ENCODE peak calls at places on chromosomes 2 and 18, in four cellular contexts. H is K562, Y is HL-60, E is GM12878. I is an unnamed sample.

GRCh38 chr2:101617786-101618185 is 79.7 kb upstream of the MAP4K4 start:
- DNase-seq in H (no peak), Y (no peak), E (no peak), I (no peak)

GRCh38 chr2:239380831-239381708 is 19.8 kb downstream of the HDAC4 start:
- DNase-seq in H (no peak), Y (no peak), E (peak), I (no peak)

GRCh38 chr2:10414591-10414990 is 33.5 kb downstream of the ODC1 start:
- DNase-seq in H (no peak), Y (no peak), E (no peak), I (no peak)

GRCh38 chr2:12844511-12844910 is 127.8 kb downstream of the TRIB2 start:
- DNase-seq in H (no peak), Y (no peak), E (no peak), I (no peak)

GRCh38 chr2:44980786-44981713 is 28.2 kb downstream of the SIX2 start:
- DNase-seq in H (no peak), Y (no peak), E (no peak), I (no peak)

GRCh38 chr2:121877366-121877765 is 121.9 kb downstream of the TSN start:
- DNase-seq in H (no peak), Y (no peak), E (no peak), I (no peak)

GRCh38 chr18:29161429-29161828 is 984.5 kb upstream of the CDH2 start:
- DNase-seq in H (no peak), Y (no peak), E (no peak), I (no peak)

GRCh38 chr2:63861220-63861822 is 19.6 kb downstream of the UGP2 start:
- DNase-seq in H (peak), Y (peak), E (no peak), I (no peak)

GRCh38 chr18:62339106-62339988 is 14.2 kb downstream of the TNFRSF11A start:
- DNase-seq in H (peak), Y (no peak), E (no peak), I (no peak)

GRCh38 chr18:48623468-48624220 is 84.8 kb downstream of the CTIF start:
- DNase-seq in H (peak), Y (no peak), E (no peak), I (no peak)

GRCh38 chr2:213122730-213123129 is 28.7 kb downstream of the IKZF2 start:
- DNase-seq in H (no peak), Y (no peak), E (no peak), I (no peak)

DNA sequence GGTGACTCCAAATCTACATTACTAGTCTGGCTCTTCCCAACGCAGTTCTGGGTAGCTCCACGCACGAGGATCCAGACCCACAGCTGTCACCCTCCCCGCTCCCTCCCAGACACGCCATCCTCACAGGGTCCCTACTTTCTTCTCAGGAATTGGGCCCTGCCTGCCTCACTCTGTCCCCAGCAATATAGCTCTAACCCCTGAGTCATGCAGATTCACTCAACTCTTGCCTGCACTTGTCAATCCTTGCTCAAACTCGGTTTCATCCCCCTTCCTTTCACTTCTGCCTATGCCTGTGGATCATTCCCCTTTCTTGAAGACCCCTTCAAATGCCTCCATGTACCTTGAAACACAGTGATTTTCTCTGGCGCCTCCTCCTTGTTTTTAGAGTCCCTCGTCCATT is 5.0 kb downstream of the ST8SIA5 start:
- DNase-seq in H (no peak), Y (no peak), E (no peak), I (no peak)
- TF ChIP-seq SPI1 in H (no peak), Y (no peak), E (no peak), I (no peak)

GRCh38 chr2:62477573-62477972 is 28.4 kb downstream of the TMEM17 start:
- DNase-seq in H (no peak), Y (no peak), E (no peak), I (no peak)

GRCh38 chr2:62479917-62480316 is 26.1 kb downstream of the TMEM17 start:
- DNase-seq in H (no peak), Y (no peak), E (no peak), I (no peak)

GRCh38 chr2:62474173-62474572 is 31.8 kb downstream of the TMEM17 start:
- DNase-seq in H (no peak), Y (no peak), E (no peak), I (no peak)

GRCh38 chr2:62475172-62476011 is 30.6 kb downstream of the TMEM17 start:
- DNase-seq in H (no peak), Y (no peak), E (no peak), I (no peak)

GRCh38 chr2:62478093-62478580 is 27.9 kb downstream of the TMEM17 start:
- DNase-seq in H (no peak), Y (peak), E (no peak), I (no peak)
- TF ChIP-seq POLR2AphosphoS5 in H (no peak), Y (peak), E (no peak), I (no peak)

GRCh38 chr18:26551217-26551708 is 2.9 kb upstream of the KCTD1 start:
- DNase-seq in H (no peak), Y (no peak), E (no peak), I (no peak)

GRCh38 chr18:26547302-26548143 is 830 bp downstream of the KCTD1 start:
- DNase-seq in H (no peak), Y (peak), E (no peak), I (peak)

GRCh38 chr18:26548144-26549102 is at the start of gene KCTD1:
- DNase-seq in H (no peak), Y (peak), E (no peak), I (peak)

GRCh38 chr18:26549103-26549485 is 741 bp upstream of the KCTD1 start:
- DNase-seq in H (no peak), Y (peak), E (no peak), I (peak)

GRCh38 chr18:26549486-26550435 is 1.4 kb upstream of the KCTD1 start:
- DNase-seq in H (no peak), Y (no peak), E (no peak), I (peak)
- TF ChIP-seq SPI1 in H (no peak), Y (no peak), E (no peak), I (no peak)

DNA sequence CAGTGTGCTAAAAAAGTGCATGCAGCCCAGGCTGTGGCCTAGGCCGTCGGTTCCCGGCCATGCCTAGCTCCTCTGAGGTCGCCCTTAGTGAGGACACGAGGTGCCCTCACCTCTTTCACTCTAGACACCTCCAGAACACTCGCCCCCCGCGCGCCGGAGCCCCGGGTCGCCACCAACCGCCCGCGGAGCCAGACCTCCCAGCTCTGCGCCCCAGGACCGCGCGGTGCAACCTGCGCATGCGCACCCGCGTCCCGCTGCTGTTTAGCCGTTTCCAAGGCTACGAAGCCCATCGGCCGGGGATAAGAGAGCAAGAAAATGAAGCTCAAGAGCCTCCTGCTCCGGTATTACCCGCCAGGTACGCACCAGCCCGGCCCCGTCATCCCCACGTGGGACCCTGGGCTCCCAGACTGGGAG is at the start of gene DAW1:
- DNase-seq in H (peak), Y (no peak), E (no peak), I (peak)
- TF ChIP-seq POLR2AphosphoS5 in H (no peak), Y (no peak), E (no peak), I (no peak)

GRCh38 chr2:162435157-162435556 is 91.2 kb downstream of the GCA start:
- DNase-seq in H (no peak), Y (no peak), E (no peak), I (no peak)

GRCh38 chr2:162430323-162430722 is 86.4 kb downstream of the GCA start:
- DNase-seq in H (no peak), Y (no peak), E (no peak), I (no peak)

DNA sequence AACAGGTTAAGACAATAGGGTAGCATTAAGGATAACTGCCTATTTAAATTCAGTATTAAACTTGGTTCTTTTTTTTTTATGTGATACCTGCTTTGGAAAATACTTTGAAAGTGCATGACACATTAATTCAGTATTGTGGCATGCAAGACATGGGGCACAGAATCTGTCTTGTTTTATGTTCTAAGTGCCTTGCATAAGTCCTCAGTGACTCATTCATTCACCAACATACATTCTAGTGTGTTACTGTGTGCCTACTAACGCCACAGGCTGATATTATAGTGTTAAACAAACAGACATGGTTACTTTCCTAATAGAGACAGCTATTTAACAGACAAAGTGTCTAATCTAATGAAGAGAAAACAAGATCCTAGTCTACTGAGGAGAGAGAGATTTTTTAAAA is 91.7 kb downstream of the GCA start:
- DNase-seq in H (no peak), Y (no peak), E (no peak), I (no peak)
- TF ChIP-seq SPI1 in H (no peak), Y (no peak), E (no peak), I (no peak)

GRCh38 chr2:24625728-24626484 is 134.9 kb downstream of the NCOA1 start:
- DNase-seq in H (peak), Y (no peak), E (no peak), I (no peak)

GRCh38 chr2:24623535-24623934 is 132.5 kb downstream of the NCOA1 start:
- DNase-seq in H (peak), Y (no peak), E (no peak), I (no peak)

GRCh38 chr2:24620936-24621335 is 129.9 kb downstream of the NCOA1 start:
- DNase-seq in H (no peak), Y (no peak), E (no peak), I (no peak)

GRCh38 chr2:24617431-24617830 is 126.4 kb downstream of the NCOA1 start:
- DNase-seq in H (no peak), Y (no peak), E (no peak), I (no peak)

DNA sequence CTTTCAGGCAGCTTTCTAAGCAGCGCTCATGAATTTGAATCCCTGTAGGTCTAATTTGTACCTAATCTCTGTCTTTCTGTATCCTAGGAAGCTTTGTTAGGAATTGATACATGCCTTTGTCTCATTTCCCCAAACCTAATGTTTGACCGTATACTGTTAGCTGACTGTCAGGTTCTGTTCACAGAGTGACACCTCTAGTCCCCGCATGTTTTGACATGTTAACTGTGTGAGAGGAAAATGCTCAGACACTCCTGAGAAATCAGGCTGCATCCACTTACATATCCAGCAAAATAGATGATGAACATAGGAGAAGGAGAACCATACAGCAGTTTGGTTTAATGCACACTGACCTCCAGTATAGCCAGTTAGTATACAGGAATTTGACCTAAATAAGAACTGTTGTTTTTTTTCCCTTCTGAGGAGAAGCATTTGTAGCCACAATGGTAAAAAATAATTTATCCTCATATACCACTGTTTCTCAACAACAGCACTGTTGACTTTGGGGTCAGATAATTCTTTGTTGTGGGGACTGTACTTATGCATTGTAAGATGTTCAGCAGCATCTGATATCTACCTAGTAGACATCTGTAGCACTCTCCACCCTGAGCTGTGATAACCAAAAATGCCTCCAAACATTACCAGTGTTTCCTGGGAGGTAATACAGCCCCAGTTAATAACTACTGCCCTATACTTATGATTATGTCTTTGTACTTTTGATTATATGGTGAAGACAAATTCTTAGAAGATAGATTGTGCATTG is 130.9 kb downstream of the NCOA1 start:
- DNase-seq in H (no peak), Y (no peak), E (no peak), I (no peak)
- TF ChIP-seq POLR2AphosphoS5 in H (no peak), Y (no peak), E (no peak), I (no peak)

I was measured in GM12891.